ENCODE peak calls at places on chromosome 2, in eight cellular contexts. One of them, this sample, is unnamed.

GRCh38 chr2:196252408-196253114 is 81.2 kb upstream of the STK17B start:
- DNase-seq in cardiac muscle cell: no peak
- DNase-seq in endodermal cell: no peak
- DNase-seq in epithelial cell of esophagus: peak
- DNase-seq in lower leg skin: no peak
- DNase-seq in bronchial epithelial cell: peak
- DNase-seq in mucosa of descending colon: no peak
- DNase-seq in cardiac fibroblast: peak
- DNase-seq in this sample: peak

GRCh38 chr2:37167636-37168182 is 10.9 kb upstream of the EIF2AK2 start:
- DNase-seq in cardiac muscle cell: no peak
- DNase-seq in endodermal cell: no peak
- DNase-seq in epithelial cell of esophagus: peak
- DNase-seq in lower leg skin: no peak
- DNase-seq in bronchial epithelial cell: peak
- DNase-seq in mucosa of descending colon: no peak
- DNase-seq in cardiac fibroblast: peak
- DNase-seq in this sample: peak

GRCh38 chr2:100071350-100072043 is 70.9 kb downstream of the AFF3 start:
- DNase-seq in cardiac muscle cell: no peak
- DNase-seq in endodermal cell: no peak
- DNase-seq in epithelial cell of esophagus: no peak
- DNase-seq in lower leg skin: no peak
- DNase-seq in bronchial epithelial cell: no peak
- DNase-seq in mucosa of descending colon: no peak
- DNase-seq in cardiac fibroblast: no peak
- DNase-seq in this sample: no peak

GRCh38 chr2:235981629-235982028 is 186.6 kb downstream of the GBX2 start:
- DNase-seq in cardiac muscle cell: peak
- DNase-seq in endodermal cell: peak
- DNase-seq in epithelial cell of esophagus: no peak
- DNase-seq in lower leg skin: no peak
- DNase-seq in bronchial epithelial cell: no peak
- DNase-seq in mucosa of descending colon: no peak
- DNase-seq in cardiac fibroblast: no peak
- DNase-seq in this sample: no peak

GRCh38 chr2:73292906-73293533 is 328 bp downstream of the EGR4 start:
- DNase-seq in cardiac muscle cell: no peak
- DNase-seq in endodermal cell: peak
- DNase-seq in epithelial cell of esophagus: no peak
- DNase-seq in lower leg skin: no peak
- DNase-seq in bronchial epithelial cell: no peak
- DNase-seq in mucosa of descending colon: no peak
- DNase-seq in cardiac fibroblast: no peak
- DNase-seq in this sample: no peak

GRCh38 chr2:239065962-239066361 is 218.1 kb downstream of the TWIST2 start:
- DNase-seq in cardiac muscle cell: no peak
- DNase-seq in endodermal cell: no peak
- DNase-seq in epithelial cell of esophagus: no peak
- DNase-seq in lower leg skin: no peak
- DNase-seq in bronchial epithelial cell: no peak
- DNase-seq in mucosa of descending colon: no peak
- DNase-seq in cardiac fibroblast: no peak
- DNase-seq in this sample: no peak

GRCh38 chr2:37343537-37344434 is 644 bp upstream of the QPCT start:
- DNase-seq in cardiac muscle cell: no peak
- DNase-seq in endodermal cell: peak
- DNase-seq in epithelial cell of esophagus: peak
- DNase-seq in lower leg skin: no peak
- DNase-seq in bronchial epithelial cell: peak
- DNase-seq in mucosa of descending colon: no peak
- DNase-seq in cardiac fibroblast: peak
- DNase-seq in this sample: peak

GRCh38 chr2:46227022-46227421 is 70.2 kb upstream of the EPAS1 start:
- DNase-seq in cardiac muscle cell: no peak
- DNase-seq in endodermal cell: no peak
- DNase-seq in epithelial cell of esophagus: no peak
- DNase-seq in lower leg skin: no peak
- DNase-seq in bronchial epithelial cell: no peak
- DNase-seq in mucosa of descending colon: no peak
- DNase-seq in cardiac fibroblast: no peak
- DNase-seq in this sample: no peak

GRCh38 chr2:133674433-133675331 is 106.4 kb upstream of the NCKAP5 start:
- DNase-seq in cardiac muscle cell: peak
- DNase-seq in endodermal cell: peak
- DNase-seq in epithelial cell of esophagus: peak
- DNase-seq in lower leg skin: peak
- DNase-seq in bronchial epithelial cell: peak
- DNase-seq in mucosa of descending colon: peak
- DNase-seq in cardiac fibroblast: peak
- DNase-seq in this sample: peak

GRCh38 chr2:97726311-97727064 is 13.1 kb downstream of the ZAP70 start:
- DNase-seq in cardiac muscle cell: no peak
- DNase-seq in endodermal cell: peak
- DNase-seq in epithelial cell of esophagus: no peak
- DNase-seq in lower leg skin: no peak
- DNase-seq in bronchial epithelial cell: no peak
- DNase-seq in mucosa of descending colon: no peak
- DNase-seq in cardiac fibroblast: peak
- DNase-seq in this sample: peak

DNA sequence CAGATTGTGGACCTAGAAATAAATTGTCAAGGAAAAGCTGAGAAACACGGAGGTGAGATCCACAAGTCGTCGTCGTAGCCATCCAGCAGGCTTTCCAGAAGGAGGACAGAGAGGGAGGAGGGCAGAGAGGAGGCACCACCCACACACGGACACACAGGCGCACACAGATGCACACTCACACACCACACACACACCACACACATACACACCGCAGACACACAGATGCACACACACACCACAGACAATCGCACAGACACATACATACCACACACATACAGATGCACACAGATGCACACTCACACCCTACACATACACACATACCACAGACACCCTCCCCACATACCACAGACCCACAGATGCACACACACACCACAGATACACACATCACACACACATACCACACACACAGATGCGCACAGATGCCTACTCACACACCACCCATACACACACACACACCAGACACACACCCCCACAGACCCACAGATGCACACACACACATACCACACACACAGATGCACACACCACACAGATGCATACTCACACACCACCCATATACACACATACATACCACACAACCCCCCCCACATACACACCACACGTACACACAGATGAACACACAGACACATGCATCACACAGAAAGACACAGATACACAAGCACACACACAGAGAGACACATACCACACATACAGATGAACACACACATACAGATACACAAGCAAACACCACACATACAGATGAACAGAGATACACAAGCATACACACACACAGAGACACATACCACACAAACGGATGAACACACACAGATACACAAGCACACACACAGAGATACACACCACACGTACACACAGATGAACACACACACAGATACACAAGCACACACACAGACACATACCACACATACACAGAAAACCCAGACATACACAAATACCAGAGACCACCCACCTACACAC is 12.7 kb upstream of the BOK start:
- DNase-seq in cardiac muscle cell: no peak
- DNase-seq in endodermal cell: peak
- DNase-seq in epithelial cell of esophagus: no peak
- DNase-seq in lower leg skin: no peak
- DNase-seq in bronchial epithelial cell: no peak
- DNase-seq in mucosa of descending colon: no peak
- DNase-seq in cardiac fibroblast: no peak
- DNase-seq in this sample: no peak
- TF ChIP-seq CTCF in cardiac muscle cell: no peak
- TF ChIP-seq CTCF in endodermal cell: no peak
- TF ChIP-seq CTCF in epithelial cell of esophagus: no peak
- TF ChIP-seq CTCF in lower leg skin: no peak
- TF ChIP-seq CTCF in bronchial epithelial cell: no peak
- TF ChIP-seq CTCF in mucosa of descending colon: no peak
- TF ChIP-seq CTCF in cardiac fibroblast: no peak
- TF ChIP-seq CTCF in this sample: no peak

GRCh38 chr2:237485844-237486243 is 1.2 kb upstream of the MLPH start:
- DNase-seq in cardiac muscle cell: no peak
- DNase-seq in endodermal cell: no peak
- DNase-seq in epithelial cell of esophagus: no peak
- DNase-seq in lower leg skin: no peak
- DNase-seq in bronchial epithelial cell: no peak
- DNase-seq in mucosa of descending colon: no peak
- DNase-seq in cardiac fibroblast: no peak
- DNase-seq in this sample: peak

GRCh38 chr2:237485304-237485703 is 1.7 kb upstream of the MLPH start:
- DNase-seq in cardiac muscle cell: no peak
- DNase-seq in endodermal cell: no peak
- DNase-seq in epithelial cell of esophagus: no peak
- DNase-seq in lower leg skin: no peak
- DNase-seq in bronchial epithelial cell: no peak
- DNase-seq in mucosa of descending colon: no peak
- DNase-seq in cardiac fibroblast: no peak
- DNase-seq in this sample: peak

GRCh38 chr2:237480988-237481387 is 6.1 kb upstream of the MLPH start:
- DNase-seq in cardiac muscle cell: no peak
- DNase-seq in endodermal cell: no peak
- DNase-seq in epithelial cell of esophagus: no peak
- DNase-seq in lower leg skin: no peak
- DNase-seq in bronchial epithelial cell: no peak
- DNase-seq in mucosa of descending colon: no peak
- DNase-seq in cardiac fibroblast: no peak
- DNase-seq in this sample: no peak

GRCh38 chr2:237482485-237482884 is 4.6 kb upstream of the MLPH start:
- DNase-seq in cardiac muscle cell: peak
- DNase-seq in endodermal cell: no peak
- DNase-seq in epithelial cell of esophagus: peak
- DNase-seq in lower leg skin: peak
- DNase-seq in bronchial epithelial cell: peak
- DNase-seq in mucosa of descending colon: peak
- DNase-seq in cardiac fibroblast: no peak
- DNase-seq in this sample: peak

GRCh38 chr2:237483018-237483731 is 3.9 kb upstream of the MLPH start:
- DNase-seq in cardiac muscle cell: no peak
- DNase-seq in endodermal cell: peak
- DNase-seq in epithelial cell of esophagus: peak
- DNase-seq in lower leg skin: peak
- DNase-seq in bronchial epithelial cell: peak
- DNase-seq in mucosa of descending colon: peak
- DNase-seq in cardiac fibroblast: peak
- DNase-seq in this sample: peak
- TF ChIP-seq CTCF in cardiac muscle cell: peak
- TF ChIP-seq CTCF in endodermal cell: peak
- TF ChIP-seq CTCF in epithelial cell of esophagus: peak
- TF ChIP-seq CTCF in lower leg skin: no peak
- TF ChIP-seq CTCF in bronchial epithelial cell: peak
- TF ChIP-seq CTCF in mucosa of descending colon: no peak
- TF ChIP-seq CTCF in cardiac fibroblast: no peak
- TF ChIP-seq CTCF in this sample: peak

GRCh38 chr2:177059313-177059712 is 153.3 kb upstream of the HNRNPA3 start:
- DNase-seq in cardiac muscle cell: no peak
- DNase-seq in endodermal cell: no peak
- DNase-seq in epithelial cell of esophagus: no peak
- DNase-seq in lower leg skin: no peak
- DNase-seq in bronchial epithelial cell: no peak
- DNase-seq in mucosa of descending colon: no peak
- DNase-seq in cardiac fibroblast: no peak
- DNase-seq in this sample: no peak

GRCh38 chr2:177051278-177051677 is 161.3 kb upstream of the HNRNPA3 start:
- DNase-seq in cardiac muscle cell: no peak
- DNase-seq in endodermal cell: no peak
- DNase-seq in epithelial cell of esophagus: no peak
- DNase-seq in lower leg skin: no peak
- DNase-seq in bronchial epithelial cell: no peak
- DNase-seq in mucosa of descending colon: no peak
- DNase-seq in cardiac fibroblast: no peak
- DNase-seq in this sample: no peak

GRCh38 chr2:177058747-177059146 is 153.8 kb upstream of the HNRNPA3 start:
- DNase-seq in cardiac muscle cell: no peak
- DNase-seq in endodermal cell: no peak
- DNase-seq in epithelial cell of esophagus: no peak
- DNase-seq in lower leg skin: no peak
- DNase-seq in bronchial epithelial cell: no peak
- DNase-seq in mucosa of descending colon: no peak
- DNase-seq in cardiac fibroblast: no peak
- DNase-seq in this sample: no peak

DNA sequence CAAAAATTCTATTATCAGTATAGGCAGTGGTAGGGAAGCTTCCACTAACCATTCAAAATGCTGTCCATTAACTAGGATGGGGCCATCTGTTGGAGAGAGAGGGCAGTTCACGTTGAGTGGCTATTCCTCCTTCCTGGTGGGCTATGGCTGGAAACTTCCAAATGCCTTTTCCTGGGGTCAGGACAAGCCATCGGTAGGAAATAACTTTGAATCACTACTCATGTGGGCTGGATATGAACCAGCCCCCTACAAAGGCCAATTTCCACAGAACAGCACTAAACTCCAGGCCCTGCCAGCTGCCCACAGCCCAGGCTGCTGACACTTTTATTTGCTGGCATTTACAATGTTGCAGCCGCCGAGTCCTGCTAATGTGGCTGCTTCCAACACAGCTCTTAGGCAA is 156.1 kb upstream of the HNRNPA3 start:
- DNase-seq in cardiac muscle cell: no peak
- DNase-seq in endodermal cell: peak
- DNase-seq in epithelial cell of esophagus: no peak
- DNase-seq in lower leg skin: no peak
- DNase-seq in bronchial epithelial cell: no peak
- DNase-seq in mucosa of descending colon: no peak
- DNase-seq in cardiac fibroblast: no peak
- DNase-seq in this sample: no peak
- TF ChIP-seq CTCF in cardiac muscle cell: no peak
- TF ChIP-seq CTCF in endodermal cell: peak
- TF ChIP-seq CTCF in epithelial cell of esophagus: no peak
- TF ChIP-seq CTCF in lower leg skin: no peak
- TF ChIP-seq CTCF in bronchial epithelial cell: no peak
- TF ChIP-seq CTCF in mucosa of descending colon: no peak
- TF ChIP-seq CTCF in cardiac fibroblast: no peak
- TF ChIP-seq CTCF in this sample: peak

GRCh38 chr2:142290931-142291330 is 160.1 kb upstream of the LRP1B start:
- DNase-seq in cardiac muscle cell: no peak
- DNase-seq in endodermal cell: no peak
- DNase-seq in epithelial cell of esophagus: peak
- DNase-seq in lower leg skin: no peak
- DNase-seq in bronchial epithelial cell: peak
- DNase-seq in mucosa of descending colon: no peak
- DNase-seq in cardiac fibroblast: peak
- DNase-seq in this sample: peak

GRCh38 chr2:142285480-142285879 is 154.7 kb upstream of the LRP1B start:
- DNase-seq in cardiac muscle cell: no peak
- DNase-seq in endodermal cell: no peak
- DNase-seq in epithelial cell of esophagus: no peak
- DNase-seq in lower leg skin: no peak
- DNase-seq in bronchial epithelial cell: no peak
- DNase-seq in mucosa of descending colon: no peak
- DNase-seq in cardiac fibroblast: no peak
- DNase-seq in this sample: no peak

GRCh38 chr2:142291964-142292363 is 161.1 kb upstream of the LRP1B start:
- DNase-seq in cardiac muscle cell: no peak
- DNase-seq in endodermal cell: no peak
- DNase-seq in epithelial cell of esophagus: peak
- DNase-seq in lower leg skin: no peak
- DNase-seq in bronchial epithelial cell: peak
- DNase-seq in mucosa of descending colon: no peak
- DNase-seq in cardiac fibroblast: no peak
- DNase-seq in this sample: no peak

GRCh38 chr2:142280846-142281245 is 150.0 kb upstream of the LRP1B start:
- DNase-seq in cardiac muscle cell: no peak
- DNase-seq in endodermal cell: no peak
- DNase-seq in epithelial cell of esophagus: no peak
- DNase-seq in lower leg skin: no peak
- DNase-seq in bronchial epithelial cell: no peak
- DNase-seq in mucosa of descending colon: no peak
- DNase-seq in cardiac fibroblast: no peak
- DNase-seq in this sample: no peak

GRCh38 chr2:142286618-142287017 is 155.8 kb upstream of the LRP1B start:
- DNase-seq in cardiac muscle cell: peak
- DNase-seq in endodermal cell: peak
- DNase-seq in epithelial cell of esophagus: peak
- DNase-seq in lower leg skin: no peak
- DNase-seq in bronchial epithelial cell: peak
- DNase-seq in mucosa of descending colon: peak
- DNase-seq in cardiac fibroblast: no peak
- DNase-seq in this sample: no peak
- TF ChIP-seq CTCF in cardiac muscle cell: no peak
- TF ChIP-seq CTCF in endodermal cell: peak
- TF ChIP-seq CTCF in epithelial cell of esophagus: peak
- TF ChIP-seq CTCF in lower leg skin: no peak
- TF ChIP-seq CTCF in bronchial epithelial cell: peak
- TF ChIP-seq CTCF in mucosa of descending colon: no peak
- TF ChIP-seq CTCF in cardiac fibroblast: no peak
- TF ChIP-seq CTCF in this sample: peak

This sample was measured in fibroblast of mammary gland.